ENCODE peak calls at places on chromosomes 5 and 9, in ten cellular contexts. H, R, W, Y, D, G, K, T, P and B are unnamed samples.

GRCh38 chr5:172617817-172618216 is 23.2 kb upstream of the NEURL1B start:
- DNase-seq in H (no peak), R (no peak), W (no peak), Y (peak), D (no peak), G (no peak), K (no peak), T (peak), P (no peak), B (peak)

GRCh38 chr5:181044662-181045305 is 4.7 kb downstream of the BTNL9 start:
- DNase-seq in H (no peak), R (peak), W (no peak), Y (no peak), D (no peak), G (no peak), K (no peak), T (no peak), P (no peak), B (peak)

GRCh38 chr9:130791279-130791894 is 43.7 kb upstream of the ABL1 start:
- DNase-seq in H (no peak), R (no peak), W (no peak), Y (no peak), D (no peak), G (no peak), K (no peak), T (no peak), P (no peak), B (no peak)

GRCh38 chr9:81737871-81738507 is 48.6 kb upstream of the TLE1 start:
- DNase-seq in H (peak), R (no peak), W (peak), Y (no peak), D (no peak), G (peak), K (no peak), T (no peak), P (peak), B (no peak)

GRCh38 chr9:13395086-13395485 is 115.6 kb upstream of the MPDZ start:
- DNase-seq in H (no peak), R (no peak), W (no peak), Y (no peak), D (no peak), G (no peak), K (no peak), T (no peak), P (no peak), B (no peak)

GRCh38 chr9:29826421-29826820 is 2253.1 kb upstream of the C9orf72 start:
- DNase-seq in H (no peak), R (no peak), W (no peak), Y (no peak), D (no peak), G (no peak), K (no peak), T (no peak), P (no peak), B (peak)

GRCh38 chr9:76732341-76732958 is 31.8 kb upstream of the PCA3 start:
- DNase-seq in H (no peak), R (no peak), W (no peak), Y (no peak), D (no peak), G (no peak), K (peak), T (no peak), P (no peak), B (no peak)

GRCh38 chr5:19795218-19795617 is 192.8 kb downstream of the CDH18 start:
- DNase-seq in H (no peak), R (no peak), W (no peak), Y (peak), D (peak), G (peak), K (no peak), T (no peak), P (no peak), B (no peak)

GRCh38 chr5:62585306-62585705 is 6.7 kb downstream of the LRRC70 start:
- DNase-seq in H (no peak), R (no peak), W (no peak), Y (no peak), D (no peak), G (no peak), K (no peak), T (no peak), P (no peak), B (no peak)

GRCh38 chr5:96148376-96148775 is 186.7 kb upstream of the ELL2 start:
- DNase-seq in H (no peak), R (no peak), W (no peak), Y (no peak), D (no peak), G (no peak), K (no peak), T (no peak), P (no peak), B (no peak)

GRCh38 chr9:97318433-97318832 is 11.0 kb downstream of the CCDC180 start:
- DNase-seq in H (no peak), R (no peak), W (no peak), Y (no peak), D (no peak), G (no peak), K (peak), T (no peak), P (no peak), B (peak)

GRCh38 chr5:41747291-41747690 is 122.9 kb downstream of the OXCT1 start:
- DNase-seq in H (no peak), R (no peak), W (no peak), Y (no peak), D (no peak), G (no peak), K (no peak), T (no peak), P (no peak), B (no peak)

GRCh38 chr5:78533356-78533755 is 115.2 kb downstream of the LHFPL2 start:
- DNase-seq in H (no peak), R (no peak), W (no peak), Y (peak), D (no peak), G (no peak), K (no peak), T (peak), P (no peak), B (no peak)

GRCh38 chr5:107401470-107402085 is 269.2 kb downstream of the EFNA5 start:
- DNase-seq in H (no peak), R (no peak), W (no peak), Y (peak), D (no peak), G (no peak), K (no peak), T (no peak), P (no peak), B (no peak)

GRCh38 chr9:76756273-76756650 is 8.0 kb upstream of the PCA3 start:
- DNase-seq in H (peak), R (no peak), W (no peak), Y (peak), D (peak), G (no peak), K (peak), T (peak), P (no peak), B (no peak)

GRCh38 chr5:133744030-133744645 is 131.8 kb upstream of the FSTL4 start:
- DNase-seq in H (no peak), R (no peak), W (no peak), Y (no peak), D (no peak), G (no peak), K (no peak), T (no peak), P (no peak), B (no peak)

GRCh38 chr5:5589146-5589826 is 166.8 kb downstream of the ICE1 start:
- DNase-seq in H (no peak), R (peak), W (no peak), Y (no peak), D (no peak), G (no peak), K (peak), T (no peak), P (no peak), B (no peak)

DNA sequence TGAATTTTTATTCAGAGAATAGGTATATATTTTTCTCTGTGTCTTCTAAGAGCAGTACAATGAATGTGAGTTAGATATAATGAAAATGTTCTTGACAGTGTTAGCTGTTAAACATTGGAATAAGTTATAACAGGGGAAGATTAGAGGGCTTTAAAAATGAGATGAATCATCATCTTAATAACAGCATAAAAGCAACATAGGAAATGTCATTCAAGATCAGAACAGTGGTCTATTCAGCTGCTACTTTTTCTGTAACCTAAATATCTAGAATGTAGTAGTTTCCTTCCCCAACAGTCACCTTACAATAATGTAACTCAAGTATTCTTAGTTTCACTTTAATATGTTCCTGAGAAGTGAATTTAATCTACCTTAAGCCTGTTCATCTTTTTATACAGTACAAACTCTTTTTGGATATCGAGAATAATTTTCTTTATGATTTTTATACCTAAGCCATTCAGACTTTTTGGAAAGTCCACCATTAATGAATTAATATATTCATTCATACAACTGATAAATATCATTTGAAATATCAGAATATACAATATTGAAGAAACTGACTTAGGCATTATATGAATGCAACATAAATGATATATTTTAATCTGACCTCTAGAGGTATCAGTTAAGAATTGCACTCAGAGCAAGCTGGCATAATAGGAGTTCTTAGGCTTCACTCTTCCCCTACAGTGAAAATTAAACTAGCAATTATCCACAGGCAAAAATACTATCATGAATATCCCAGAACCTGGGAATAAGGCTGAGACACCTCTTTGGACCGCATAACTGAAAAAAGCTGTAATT is 66.1 kb upstream of the EDIL3 start:
- DNase-seq in H (no peak), R (no peak), W (no peak), Y (peak), D (no peak), G (no peak), K (no peak), T (no peak), P (no peak), B (no peak)
- TF ChIP-seq CTCF in H (no peak), R (no peak), W (no peak), Y (peak), D (no peak), G (peak), K (peak), T (no peak), P (peak), B (no peak)

GRCh38 chr9:122904466-122904822 is 715 bp downstream of the RC3H2 start:
- DNase-seq in H (peak), R (no peak), W (peak), Y (peak), D (no peak), G (no peak), K (no peak), T (no peak), P (no peak), B (no peak)
- TF ChIP-seq POLR2AphosphoS5 in H (no peak), R (no peak), W (no peak), Y (no peak), D (no peak), G (no peak), K (no peak), T (no peak), P (no peak), B (no peak)

GRCh38 chr5:152938630-152939029 is 533.6 kb upstream of the NMUR2 start:
- DNase-seq in H (no peak), R (no peak), W (no peak), Y (no peak), D (no peak), G (no peak), K (no peak), T (no peak), P (no peak), B (no peak)

DNA sequence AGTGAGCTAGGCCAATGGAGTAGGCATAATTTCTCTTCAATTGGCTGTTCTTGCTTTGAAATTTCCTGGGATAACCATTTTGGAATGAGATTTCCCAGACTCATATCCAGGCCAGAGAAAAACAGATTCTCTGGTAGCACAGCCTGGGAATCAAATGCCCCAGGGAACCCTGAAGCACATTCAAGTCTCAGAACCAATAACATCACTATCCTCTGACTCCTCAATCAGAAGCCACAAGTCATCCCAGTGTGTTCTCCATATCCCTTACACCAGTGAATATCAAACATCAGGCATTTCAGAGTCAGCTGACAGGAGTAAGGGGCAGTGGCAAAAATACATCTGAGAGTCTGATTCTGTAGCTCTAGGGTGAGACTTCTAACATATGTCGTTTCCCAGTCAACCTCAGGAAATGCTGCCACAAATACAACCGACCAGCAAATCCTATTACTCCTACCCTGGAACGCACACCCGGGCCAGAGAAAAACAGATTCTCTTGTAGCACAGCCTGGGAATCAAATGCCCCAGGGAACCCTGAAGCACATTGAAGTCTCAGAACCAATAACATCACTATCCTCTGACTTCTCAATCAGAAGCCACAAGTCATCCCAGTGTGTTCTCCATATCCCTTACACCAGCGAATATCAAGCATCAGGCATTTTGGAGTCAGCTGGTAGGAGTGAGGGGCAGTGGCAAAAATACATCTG is 537.7 kb upstream of the NMUR2 start:
- DNase-seq in H (no peak), R (no peak), W (no peak), Y (no peak), D (no peak), G (no peak), K (no peak), T (no peak), P (no peak), B (no peak)
- TF ChIP-seq CTCF in H (no peak), R (no peak), W (no peak), Y (no peak), D (no peak), G (no peak), K (no peak), T (no peak), P (no peak), B (no peak)

GRCh38 chr5:110268985-110269384 is 457.5 kb downstream of the TMEM232 start:
- DNase-seq in H (no peak), R (no peak), W (no peak), Y (no peak), D (no peak), G (no peak), K (no peak), T (no peak), P (no peak), B (no peak)

GRCh38 chr5:110267714-110268113 is 458.8 kb downstream of the TMEM232 start:
- DNase-seq in H (no peak), R (no peak), W (no peak), Y (peak), D (no peak), G (no peak), K (no peak), T (no peak), P (no peak), B (no peak)

GRCh38 chr5:110265199-110265598 is 461.3 kb downstream of the TMEM232 start:
- DNase-seq in H (no peak), R (no peak), W (no peak), Y (no peak), D (no peak), G (no peak), K (no peak), T (no peak), P (no peak), B (no peak)

GRCh38 chr5:110268283-110268682 is 458.2 kb downstream of the TMEM232 start:
- DNase-seq in H (no peak), R (no peak), W (no peak), Y (no peak), D (no peak), G (no peak), K (no peak), T (no peak), P (no peak), B (no peak)

GRCh38 chr5:110269478-110270142 is 456.9 kb downstream of the TMEM232 start:
- DNase-seq in H (no peak), R (no peak), W (no peak), Y (no peak), D (no peak), G (no peak), K (no peak), T (no peak), P (no peak), B (no peak)
- TF ChIP-seq POLR2AphosphoS5 in H (no peak), R (no peak), W (no peak), Y (no peak), D (no peak), G (no peak), K (no peak), T (no peak), P (no peak), B (no peak)

DNA sequence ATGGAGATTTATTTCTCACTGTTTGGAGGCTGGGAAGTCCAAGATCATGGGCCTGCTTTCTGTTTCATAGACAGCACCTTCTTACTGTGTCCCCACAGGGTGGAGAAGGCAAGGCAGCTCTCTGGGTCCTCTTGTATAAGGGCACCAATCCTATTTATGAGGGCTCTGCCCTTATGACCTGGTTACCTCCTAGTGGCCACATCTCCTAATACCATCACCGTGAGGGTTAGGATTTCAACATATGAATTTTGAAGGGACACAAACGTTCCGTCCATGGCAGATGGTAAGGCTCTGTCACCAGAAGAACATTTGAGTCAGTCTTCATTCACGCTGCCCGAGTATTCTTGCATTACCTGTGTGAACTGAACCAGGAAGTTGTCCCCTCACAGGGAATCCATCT is 48.4 kb downstream of the ANKRD33B start:
- DNase-seq in H (no peak), R (no peak), W (no peak), Y (no peak), D (no peak), G (no peak), K (no peak), T (no peak), P (no peak), B (no peak)
- TF ChIP-seq CTCF in H (no peak), R (no peak), W (no peak), Y (no peak), D (no peak), G (no peak), K (no peak), T (no peak), P (peak), B (no peak)

GRCh38 chr5:135263022-135263668 is 135.9 kb downstream of the MACROH2A1 start:
- DNase-seq in H (no peak), R (no peak), W (no peak), Y (no peak), D (no peak), G (no peak), K (peak), T (no peak), P (peak), B (no peak)
- TF ChIP-seq POLR2AphosphoS5 in H (no peak), R (no peak), W (no peak), Y (no peak), D (no peak), G (no peak), K (no peak), T (no peak), P (peak), B (no peak)

DNA sequence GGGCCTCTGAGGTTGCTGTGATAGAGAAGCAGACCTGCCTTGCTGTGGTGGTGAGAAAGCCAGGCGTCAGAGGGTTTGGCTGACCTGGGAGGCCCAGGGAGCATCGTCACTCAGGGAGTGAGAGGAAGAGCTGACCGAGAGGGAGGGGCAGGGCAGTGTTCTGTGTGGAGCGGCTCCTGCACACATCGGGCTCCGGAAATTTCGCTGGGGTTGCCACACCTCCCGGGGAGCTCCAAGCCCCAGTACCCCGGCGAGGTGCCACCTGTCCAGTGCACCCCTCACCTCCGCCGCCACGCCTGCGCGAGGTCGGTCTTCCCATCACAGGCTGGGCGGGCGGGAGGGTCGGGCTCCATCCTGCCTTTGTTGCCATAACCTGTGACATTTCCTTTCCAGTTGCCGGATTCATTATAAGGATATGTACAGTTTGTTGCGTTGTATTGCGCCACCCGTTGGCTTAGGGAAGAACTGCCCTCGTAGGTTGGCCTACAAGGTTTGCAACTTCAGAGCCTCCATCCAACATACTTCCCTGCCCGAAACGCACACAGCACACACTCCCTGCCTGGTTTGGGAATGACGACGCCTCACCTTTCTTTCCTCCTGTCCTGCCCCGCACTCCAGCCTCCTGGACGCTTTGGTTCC is 223.2 kb downstream of the CACNA1B start:
- DNase-seq in H (no peak), R (peak), W (peak), Y (peak), D (no peak), G (no peak), K (peak), T (no peak), P (no peak), B (peak)
- TF ChIP-seq CTCF in H (no peak), R (no peak), W (no peak), Y (peak), D (peak), G (no peak), K (no peak), T (no peak), P (peak), B (no peak)